ENCODE peak calls at places on chromosome 19, in seven cellular contexts. One of them, this sample, is unnamed.

GRCh38 chr19:6654347-6655310 is 15.3 kb downstream of the TNFSF14 start:
- DNase-seq in cardiac muscle cell: no peak
- DNase-seq in gastrocnemius medialis: no peak
- DNase-seq in fibroblast of lung: no peak
- DNase-seq in fibroblast of villous mesenchyme: no peak
- DNase-seq in A549: no peak
- DNase-seq in AG09309: no peak
- DNase-seq in this sample: no peak

GRCh38 chr19:38743394-38744297 is 628 bp downstream of the CAPN12 start:
- DNase-seq in cardiac muscle cell: no peak
- DNase-seq in gastrocnemius medialis: no peak
- DNase-seq in fibroblast of lung: no peak
- DNase-seq in fibroblast of villous mesenchyme: no peak
- DNase-seq in A549: no peak
- DNase-seq in AG09309: no peak
- DNase-seq in this sample: no peak

GRCh38 chr19:5498817-5499535 is 43.8 kb downstream of the ZNRF4 start:
- DNase-seq in cardiac muscle cell: no peak
- DNase-seq in gastrocnemius medialis: no peak
- DNase-seq in fibroblast of lung: no peak
- DNase-seq in fibroblast of villous mesenchyme: no peak
- DNase-seq in A549: no peak
- DNase-seq in AG09309: no peak
- DNase-seq in this sample: no peak

GRCh38 chr19:16435238-16435911 is 36.4 kb downstream of the EPS15L1 start:
- DNase-seq in cardiac muscle cell: peak; percentile 96
- DNase-seq in gastrocnemius medialis: peak; percentile 66
- DNase-seq in fibroblast of lung: peak; percentile 92
- DNase-seq in fibroblast of villous mesenchyme: peak; percentile 98
- DNase-seq in A549: no peak
- DNase-seq in AG09309: peak; percentile 89
- DNase-seq in this sample: no peak

GRCh38 chr19:13817615-13818371 is 22.6 kb downstream of the ZSWIM4 start:
- DNase-seq in cardiac muscle cell: no peak
- DNase-seq in gastrocnemius medialis: no peak
- DNase-seq in fibroblast of lung: no peak
- DNase-seq in fibroblast of villous mesenchyme: no peak
- DNase-seq in A549: no peak
- DNase-seq in AG09309: no peak
- DNase-seq in this sample: no peak

GRCh38 chr19:42368765-42369164 is 21.3 kb downstream of the CNFN start:
- DNase-seq in cardiac muscle cell: no peak
- DNase-seq in gastrocnemius medialis: no peak
- DNase-seq in fibroblast of lung: no peak
- DNase-seq in fibroblast of villous mesenchyme: no peak
- DNase-seq in A549: no peak
- DNase-seq in AG09309: no peak
- DNase-seq in this sample: no peak

GRCh38 chr19:42032428-42032827 is 37.6 kb downstream of the GRIK5 start:
- DNase-seq in cardiac muscle cell: peak; percentile 33
- DNase-seq in gastrocnemius medialis: no peak
- DNase-seq in fibroblast of lung: peak; percentile 16
- DNase-seq in fibroblast of villous mesenchyme: no peak
- DNase-seq in A549: no peak
- DNase-seq in AG09309: no peak
- DNase-seq in this sample: no peak

GRCh38 chr19:27733551-27734266 is 1479.2 kb downstream of the UQCRFS1 start:
- DNase-seq in cardiac muscle cell: no peak
- DNase-seq in gastrocnemius medialis: no peak
- DNase-seq in fibroblast of lung: no peak
- DNase-seq in fibroblast of villous mesenchyme: no peak
- DNase-seq in A549: no peak
- DNase-seq in AG09309: no peak
- DNase-seq in this sample: no peak

GRCh38 chr19:38018694-38019426 is 111.9 kb downstream of the SIPA1L3 start:
- DNase-seq in cardiac muscle cell: no peak
- DNase-seq in gastrocnemius medialis: no peak
- DNase-seq in fibroblast of lung: no peak
- DNase-seq in fibroblast of villous mesenchyme: no peak
- DNase-seq in A549: no peak
- DNase-seq in AG09309: no peak
- DNase-seq in this sample: no peak

GRCh38 chr19:58560007-58560887 is 1.8 kb upstream of the UBE2M start:
- DNase-seq in cardiac muscle cell: no peak
- DNase-seq in gastrocnemius medialis: no peak
- DNase-seq in fibroblast of lung: no peak
- DNase-seq in fibroblast of villous mesenchyme: no peak
- DNase-seq in A549: no peak
- DNase-seq in AG09309: no peak
- DNase-seq in this sample: no peak

GRCh38 chr19:49339364-49340068 is 4.3 kb downstream of the CD37 start:
- DNase-seq in cardiac muscle cell: peak; percentile 96
- DNase-seq in gastrocnemius medialis: peak; percentile 63
- DNase-seq in fibroblast of lung: peak; percentile 87
- DNase-seq in fibroblast of villous mesenchyme: peak; percentile 92
- DNase-seq in A549: no peak
- DNase-seq in AG09309: no peak
- DNase-seq in this sample: peak; percentile 82

GRCh38 chr19:16366433-16367268 is 42.0 kb downstream of the KLF2 start:
- DNase-seq in cardiac muscle cell: no peak
- DNase-seq in gastrocnemius medialis: peak; percentile 73
- DNase-seq in fibroblast of lung: no peak
- DNase-seq in fibroblast of villous mesenchyme: peak; percentile 79
- DNase-seq in A549: no peak
- DNase-seq in AG09309: no peak
- DNase-seq in this sample: no peak

GRCh38 chr19:18849838-18850400 is 18.2 kb downstream of the UPF1 start:
- DNase-seq in cardiac muscle cell: no peak
- DNase-seq in gastrocnemius medialis: no peak
- DNase-seq in fibroblast of lung: no peak
- DNase-seq in fibroblast of villous mesenchyme: peak; percentile 27
- DNase-seq in A549: no peak
- DNase-seq in AG09309: no peak
- DNase-seq in this sample: no peak

GRCh38 chr19:22545751-22546150 is 88.4 kb upstream of the ZNF492 start:
- DNase-seq in cardiac muscle cell: peak; percentile 1
- DNase-seq in gastrocnemius medialis: no peak
- DNase-seq in fibroblast of lung: no peak
- DNase-seq in fibroblast of villous mesenchyme: no peak
- DNase-seq in A549: peak; percentile 15
- DNase-seq in AG09309: no peak
- DNase-seq in this sample: peak; percentile 3

GRCh38 chr19:10424011-10424637 is 3.8 kb downstream of the PDE4A start:
- DNase-seq in cardiac muscle cell: peak; percentile 77
- DNase-seq in gastrocnemius medialis: no peak
- DNase-seq in fibroblast of lung: peak; percentile 61
- DNase-seq in fibroblast of villous mesenchyme: peak; percentile 73
- DNase-seq in A549: peak; percentile 89
- DNase-seq in AG09309: no peak
- DNase-seq in this sample: peak; percentile 40

DNA sequence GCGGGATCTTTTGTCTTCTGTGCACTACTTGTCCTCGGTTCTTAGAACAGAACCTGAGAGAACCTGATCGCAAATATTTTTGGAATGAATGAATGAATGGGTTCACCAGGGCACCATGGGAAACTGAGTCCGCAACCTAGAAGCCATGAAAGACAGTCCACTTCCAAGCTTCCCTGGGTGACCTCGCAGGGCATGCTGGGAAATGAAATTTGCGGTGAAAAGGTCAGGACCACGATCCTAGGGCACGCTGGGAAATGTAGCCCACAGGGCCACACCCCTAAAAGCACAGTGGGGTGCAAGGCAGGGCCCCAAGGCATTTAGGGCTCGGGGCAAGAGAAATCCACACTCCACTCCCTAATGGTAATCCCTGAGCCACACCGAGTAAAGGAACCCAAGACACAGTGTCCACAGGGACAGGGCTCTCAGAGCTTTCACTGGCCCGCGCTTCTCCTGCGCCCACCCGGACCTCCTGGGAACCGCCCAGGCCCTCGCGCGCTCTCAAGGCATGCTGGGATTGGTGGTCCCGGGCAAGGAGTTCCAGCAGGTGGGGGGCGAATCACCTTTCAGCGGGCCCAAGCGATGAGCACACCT is 1.1 kb upstream of the PPP1R12C start:
- DNase-seq in cardiac muscle cell: peak; percentile 71
- DNase-seq in gastrocnemius medialis: peak; percentile 19
- DNase-seq in fibroblast of lung: peak; percentile 54
- DNase-seq in fibroblast of villous mesenchyme: no peak
- DNase-seq in A549: no peak
- DNase-seq in AG09309: no peak
- DNase-seq in this sample: no peak
- H3K4me3 ChIP-seq in cardiac muscle cell: peak overlapping the region; percentile 44
- H3K4me3 ChIP-seq in gastrocnemius medialis: peak overlapping the region; percentile 80
- H3K4me3 ChIP-seq in fibroblast of lung: peak overlapping the region; percentile 63
- H3K4me3 ChIP-seq in fibroblast of villous mesenchyme: peak overlapping the region; percentile 74
- H3K4me3 ChIP-seq in A549: peak overlapping the region; percentile 64
- H3K4me3 ChIP-seq in AG09309: peak overlapping the region; percentile 62
- H3K4me3 ChIP-seq in this sample: peak overlapping the region; percentile 92

GRCh38 chr19:11535792-11536595 is 2.7 kb upstream of the CNN1 start:
- DNase-seq in cardiac muscle cell: peak; percentile 94
- DNase-seq in gastrocnemius medialis: peak; percentile 60
- DNase-seq in fibroblast of lung: peak; percentile 89
- DNase-seq in fibroblast of villous mesenchyme: peak; percentile 91
- DNase-seq in A549: peak; percentile 67
- DNase-seq in AG09309: no peak
- DNase-seq in this sample: peak; percentile 52

GRCh38 chr19:11528551-11529341 is at the start of gene ECSIT:
- DNase-seq in cardiac muscle cell: peak; percentile 99
- DNase-seq in gastrocnemius medialis: peak; percentile 96
- DNase-seq in fibroblast of lung: peak; percentile 98
- DNase-seq in fibroblast of villous mesenchyme: peak; percentile 99
- DNase-seq in A549: peak; percentile 91
- DNase-seq in AG09309: peak; percentile 92
- DNase-seq in this sample: peak; percentile 95

GRCh38 chr19:11534538-11534937 is 4.1 kb upstream of the CNN1 start:
- DNase-seq in cardiac muscle cell: no peak
- DNase-seq in gastrocnemius medialis: no peak
- DNase-seq in fibroblast of lung: no peak
- DNase-seq in fibroblast of villous mesenchyme: no peak
- DNase-seq in A549: no peak
- DNase-seq in AG09309: no peak
- DNase-seq in this sample: no peak

GRCh38 chr19:11530432-11530831 is 1.5 kb upstream of the ECSIT start:
- DNase-seq in cardiac muscle cell: peak; percentile 90
- DNase-seq in gastrocnemius medialis: peak; percentile 45
- DNase-seq in fibroblast of lung: peak; percentile 84
- DNase-seq in fibroblast of villous mesenchyme: peak; percentile 78
- DNase-seq in A549: peak; percentile 56
- DNase-seq in AG09309: no peak
- DNase-seq in this sample: peak; percentile 76
- TF ChIP-seq CTCF in cardiac muscle cell: peak; percentile 44
- TF ChIP-seq CTCF in gastrocnemius medialis: no peak
- TF ChIP-seq CTCF in fibroblast of lung: peak; percentile 32
- TF ChIP-seq CTCF in fibroblast of villous mesenchyme: peak; percentile 15
- TF ChIP-seq CTCF in A549: no peak
- TF ChIP-seq CTCF in AG09309: peak; percentile 19
- TF ChIP-seq CTCF in this sample: peak; percentile 56

GRCh38 chr19:45344621-45345505 is 4.3 kb downstream of the KLC3 start:
- DNase-seq in cardiac muscle cell: no peak
- DNase-seq in gastrocnemius medialis: no peak
- DNase-seq in fibroblast of lung: no peak
- DNase-seq in fibroblast of villous mesenchyme: no peak
- DNase-seq in A549: no peak
- DNase-seq in AG09309: no peak
- DNase-seq in this sample: peak; percentile 51

GRCh38 chr19:45340232-45340898 is at the start of gene KLC3:
- DNase-seq in cardiac muscle cell: no peak
- DNase-seq in gastrocnemius medialis: no peak
- DNase-seq in fibroblast of lung: no peak
- DNase-seq in fibroblast of villous mesenchyme: no peak
- DNase-seq in A549: peak; percentile 26
- DNase-seq in AG09309: no peak
- DNase-seq in this sample: peak; percentile 29

GRCh38 chr19:45342911-45343310 is 2.4 kb downstream of the KLC3 start:
- DNase-seq in cardiac muscle cell: no peak
- DNase-seq in gastrocnemius medialis: no peak
- DNase-seq in fibroblast of lung: no peak
- DNase-seq in fibroblast of villous mesenchyme: no peak
- DNase-seq in A549: no peak
- DNase-seq in AG09309: no peak
- DNase-seq in this sample: no peak

GRCh38 chr19:45339629-45340028 is 921 bp upstream of the KLC3 start:
- DNase-seq in cardiac muscle cell: no peak
- DNase-seq in gastrocnemius medialis: no peak
- DNase-seq in fibroblast of lung: no peak
- DNase-seq in fibroblast of villous mesenchyme: no peak
- DNase-seq in A549: no peak
- DNase-seq in AG09309: no peak
- DNase-seq in this sample: no peak

GRCh38 chr19:45340899-45341453 is 426 bp downstream of the KLC3 start:
- DNase-seq in cardiac muscle cell: no peak
- DNase-seq in gastrocnemius medialis: no peak
- DNase-seq in fibroblast of lung: peak; percentile 15
- DNase-seq in fibroblast of villous mesenchyme: no peak
- DNase-seq in A549: no peak
- DNase-seq in AG09309: no peak
- DNase-seq in this sample: peak; percentile 21
- H3K4me3 ChIP-seq in cardiac muscle cell: peak overlapping the region; percentile 44
- H3K4me3 ChIP-seq in gastrocnemius medialis: no peak overlapping the region
- H3K4me3 ChIP-seq in fibroblast of lung: no peak overlapping the region
- H3K4me3 ChIP-seq in fibroblast of villous mesenchyme: peak overlapping the region; percentile 25
- H3K4me3 ChIP-seq in A549: peak overlapping the region; percentile 59
- H3K4me3 ChIP-seq in AG09309: no peak overlapping the region
- H3K4me3 ChIP-seq in this sample: peak overlapping the region; percentile 80

GRCh38 chr19:50822661-50823208 is 852 bp downstream of the KLK1 start:
- DNase-seq in cardiac muscle cell: no peak
- DNase-seq in gastrocnemius medialis: no peak
- DNase-seq in fibroblast of lung: no peak
- DNase-seq in fibroblast of villous mesenchyme: no peak
- DNase-seq in A549: no peak
- DNase-seq in AG09309: no peak
- DNase-seq in this sample: no peak
- TF ChIP-seq CTCF in cardiac muscle cell: no peak
- TF ChIP-seq CTCF in gastrocnemius medialis: no peak
- TF ChIP-seq CTCF in fibroblast of lung: no peak
- TF ChIP-seq CTCF in fibroblast of villous mesenchyme: no peak
- TF ChIP-seq CTCF in A549: no peak
- TF ChIP-seq CTCF in AG09309: no peak
- TF ChIP-seq CTCF in this sample: no peak

GRCh38 chr19:47713046-47714021 is at the start of gene EHD2:
- DNase-seq in cardiac muscle cell: peak; percentile 86
- DNase-seq in gastrocnemius medialis: no peak
- DNase-seq in fibroblast of lung: peak; percentile 87
- DNase-seq in fibroblast of villous mesenchyme: peak; percentile 83
- DNase-seq in A549: peak; percentile 69
- DNase-seq in AG09309: no peak
- DNase-seq in this sample: peak; percentile 33
- H3K4me3 ChIP-seq in cardiac muscle cell: peak within 1 kb of the TSS; percentile 23
- H3K4me3 ChIP-seq in gastrocnemius medialis: peak within 1 kb of the TSS; percentile 65
- H3K4me3 ChIP-seq in fibroblast of lung: peak within 1 kb of the TSS; percentile 97
- H3K4me3 ChIP-seq in fibroblast of villous mesenchyme: peak within 1 kb of the TSS; percentile 98
- H3K4me3 ChIP-seq in A549: peak within 1 kb of the TSS; percentile 89
- H3K4me3 ChIP-seq in AG09309: peak within 1 kb of the TSS; percentile 91
- H3K4me3 ChIP-seq in this sample: peak within 1 kb of the TSS; percentile 99

This sample was measured in bronchial epithelial cell.